ENCODE peak calls at places on chromosomes 6 and 20, in nine cellular contexts. D is GM23338, T is astrocyte, B is RWPE2, U is IMR-90, H is psoas muscle, W is mammary epithelial cell, F is upper lobe of right lung, C is stomach. L is an unnamed sample.

GRCh38 chr6:28980797-28981390 is 24.2 kb downstream of the ZNF311 start:
- DNase-seq in D (peak; percentile 91), T (peak; percentile 71), B (no peak), U (peak; percentile 77), H (peak; percentile 58), W (peak; percentile 62), F (no peak), C (no peak), L (peak; percentile 55)

GRCh38 chr6:55014321-55015088 is 159.8 kb upstream of the HCRTR2 start:
- DNase-seq in D (no peak), T (no peak), B (no peak), U (peak; percentile 53), H (no peak), W (no peak), F (no peak), C (no peak), L (no peak)

GRCh38 chr6:105382918-105383317 is 20.0 kb downstream of the PREP start:
- DNase-seq in D (no peak), T (no peak), B (no peak), U (no peak), H (no peak), W (no peak), F (no peak), C (no peak), L (no peak)

GRCh38 chr6:54892831-54893230 is 46.3 kb downstream of the FAM83B start:
- DNase-seq in D (no peak), T (peak; percentile 71), B (no peak), U (peak; percentile 96), H (no peak), W (peak; percentile 99), F (no peak), C (no peak), L (peak; percentile 51)

GRCh38 chr6:103675807-103676406 is 1183.8 kb downstream of the HACE1 start:
- DNase-seq in D (no peak), T (no peak), B (no peak), U (no peak), H (no peak), W (no peak), F (no peak), C (no peak), L (no peak)

GRCh38 chr6:20946037-20946436 is 411.8 kb downstream of the CDKAL1 start:
- DNase-seq in D (peak; percentile 46), T (peak; percentile 69), B (no peak), U (peak; percentile 53), H (no peak), W (peak; percentile 85), F (no peak), C (no peak), L (no peak)

GRCh38 chr6:73200735-73201134 is 24.6 kb downstream of the KHDC1L start:
- DNase-seq in D (no peak), T (no peak), B (no peak), U (peak; percentile 6), H (no peak), W (no peak), F (no peak), C (no peak), L (no peak)

GRCh38 chr6:14775528-14775927 is 470.3 kb upstream of the JARID2 start:
- DNase-seq in D (no peak), T (no peak), B (no peak), U (no peak), H (no peak), W (no peak), F (no peak), C (no peak), L (no peak)

GRCh38 chr6:110355727-110356126 is 2.4 kb downstream of the METTL24 start:
- DNase-seq in D (peak; percentile 55), T (no peak), B (no peak), U (no peak), H (no peak), W (no peak), F (no peak), C (no peak), L (no peak)

GRCh38 chr6:93418113-93418447 is 1.3 kb downstream of the EPHA7 start:
- DNase-seq in D (no peak), T (no peak), B (no peak), U (no peak), H (no peak), W (no peak), F (no peak), C (no peak), L (no peak)

GRCh38 chr6:93418448-93419303 is 683 bp downstream of the EPHA7 start:
- DNase-seq in D (peak; percentile 79), T (peak; percentile 27), B (no peak), U (no peak), H (peak; percentile 42), W (no peak), F (peak; percentile 66), C (no peak), L (no peak)

GRCh38 chr6:93419304-93420162 is at the start of gene EPHA7:
- DNase-seq in D (peak; percentile 98), T (peak; percentile 79), B (peak; percentile 92), U (peak; percentile 76), H (peak; percentile 94), W (peak; percentile 68), F (peak; percentile 93), C (peak; percentile 80), L (peak; percentile 8)

GRCh38 chr6:93417421-93417996 is 1.9 kb downstream of the EPHA7 start:
- DNase-seq in D (no peak), T (peak; percentile 20), B (no peak), U (no peak), H (no peak), W (no peak), F (no peak), C (no peak), L (no peak)

GRCh38 chr6:93416575-93417420 is 2.6 kb downstream of the EPHA7 start:
- DNase-seq in D (peak; percentile 79), T (peak; percentile 6), B (no peak), U (no peak), H (peak; percentile 48), W (peak; percentile 11), F (no peak), C (no peak), L (no peak)
- H3K27ac ChIP-seq in D (no peak overlapping the region), T (no peak overlapping the region), B (peak overlapping the region; percentile 12), U (no peak overlapping the region), H (no peak overlapping the region), W (no peak overlapping the region), F (no peak overlapping the region), C (peak overlapping the region; percentile 54), L (no peak overlapping the region)

DNA sequence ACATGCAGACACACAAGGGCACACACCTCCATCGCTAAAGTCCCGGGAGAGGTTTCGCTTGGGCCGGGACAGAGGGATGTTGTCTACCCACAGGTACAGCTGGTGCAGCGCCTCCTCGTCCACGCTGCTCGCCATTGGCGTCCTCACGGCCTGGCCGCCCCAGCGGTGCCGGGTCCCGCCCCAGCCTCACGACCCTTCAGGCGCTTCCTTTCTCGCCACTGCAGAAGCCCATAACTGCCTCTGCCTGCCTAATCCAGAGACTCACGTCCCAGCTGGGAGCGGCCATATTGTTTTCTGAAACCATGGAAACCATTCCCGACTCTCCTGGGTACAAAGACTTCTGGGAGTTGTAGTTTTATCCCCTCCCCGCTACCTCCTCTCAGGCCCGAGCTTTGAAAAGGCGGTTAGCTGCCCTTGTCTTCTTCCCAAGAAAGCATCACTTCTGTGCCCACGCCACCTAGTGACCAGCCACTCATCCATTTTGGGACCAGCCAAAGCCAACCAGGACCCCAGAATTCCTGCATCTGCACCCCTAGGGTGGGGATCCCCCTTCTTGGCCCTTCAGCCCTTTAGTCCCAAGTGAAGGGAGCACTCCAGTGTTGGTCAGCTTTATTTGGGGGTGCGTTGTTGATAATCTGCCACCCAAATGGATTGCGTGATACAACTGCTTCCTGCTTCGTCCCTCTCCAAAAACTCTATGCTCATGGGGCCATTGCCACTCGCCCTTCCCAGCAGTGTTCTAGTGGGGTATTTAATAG is at the start of gene SPEF1:
- DNase-seq in D (peak; percentile 99), T (peak; percentile 77), B (peak; percentile 82), U (peak; percentile 92), H (peak; percentile 82), W (peak; percentile 88), F (no peak), C (peak; percentile 76), L (peak; percentile 71)
- TF ChIP-seq CTCF in D (peak; percentile 76), T (peak; percentile 32), B (peak; percentile 80), U (peak; percentile 54), H (peak; percentile 38), W (peak; percentile 7), F (peak; percentile 44), C (no peak), L (peak; percentile 50)

DNA sequence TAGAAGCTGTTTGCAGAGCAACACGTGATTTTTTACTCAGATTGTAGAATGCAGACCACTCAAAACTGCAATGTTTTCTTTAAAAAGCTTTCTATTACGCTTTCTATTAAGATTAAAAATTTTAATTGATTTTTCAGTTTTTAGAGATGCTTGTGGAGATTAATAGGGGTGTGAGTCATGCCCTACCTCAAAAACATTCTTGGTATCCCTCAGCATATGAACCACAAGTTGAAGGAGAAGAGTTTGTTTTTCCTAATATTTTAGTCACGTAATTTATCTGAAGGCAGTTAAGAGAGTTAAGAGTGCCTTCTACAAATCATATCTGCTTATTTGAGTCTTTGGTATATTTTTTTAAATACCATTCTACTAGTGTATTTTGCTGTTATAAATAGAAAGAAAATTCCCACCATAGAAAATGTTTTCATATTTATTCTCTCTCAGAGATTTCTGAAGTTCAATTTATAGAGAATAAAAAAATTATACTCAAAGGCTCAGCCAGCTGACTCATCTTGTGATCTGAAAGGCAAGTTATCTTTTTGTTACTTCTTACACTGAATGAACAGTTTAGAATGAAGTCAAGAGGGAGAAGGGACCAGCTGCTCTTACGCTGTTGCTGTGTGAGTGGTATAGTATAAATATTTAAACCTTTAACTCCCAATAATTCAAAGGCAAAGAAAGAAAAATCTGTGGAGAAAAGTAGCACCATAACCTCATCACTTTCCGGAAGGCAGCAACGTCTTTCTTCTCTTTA is 7.6 kb downstream of the RIPOR2 start:
- DNase-seq in D (no peak), T (peak; percentile 82), B (no peak), U (peak; percentile 93), H (no peak), W (no peak), F (no peak), C (no peak), L (peak; percentile 75)
- H3K4me3 ChIP-seq in D (no peak overlapping the region), T (no peak overlapping the region), B (no peak overlapping the region), U (no peak overlapping the region), H (no peak overlapping the region), W (no peak overlapping the region), F (no peak overlapping the region), C (no peak overlapping the region), L (no peak overlapping the region)

GRCh38 chr6:163314791-163315404 is 99.6 kb upstream of the QKI start:
- DNase-seq in D (no peak), T (no peak), B (no peak), U (no peak), H (no peak), W (no peak), F (no peak), C (no peak), L (no peak)

GRCh38 chr6:163319609-163320366 is 94.7 kb upstream of the QKI start:
- DNase-seq in D (no peak), T (no peak), B (no peak), U (no peak), H (no peak), W (no peak), F (no peak), C (no peak), L (no peak)

GRCh38 chr6:163320804-163321203 is 93.7 kb upstream of the QKI start:
- DNase-seq in D (no peak), T (no peak), B (no peak), U (no peak), H (no peak), W (no peak), F (no peak), C (no peak), L (no peak)

GRCh38 chr6:163320402-163320801 is 94.1 kb upstream of the QKI start:
- DNase-seq in D (no peak), T (no peak), B (no peak), U (no peak), H (no peak), W (no peak), F (no peak), C (no peak), L (no peak)

GRCh38 chr6:163318071-163318786 is 96.3 kb upstream of the QKI start:
- DNase-seq in D (no peak), T (no peak), B (no peak), U (no peak), H (no peak), W (no peak), F (no peak), C (no peak), L (no peak)
- H3K27ac ChIP-seq in D (no peak overlapping the region), T (no peak overlapping the region), B (no peak overlapping the region), U (no peak overlapping the region), H (no peak overlapping the region), W (no peak overlapping the region), F (no peak overlapping the region), C (no peak overlapping the region), L (no peak overlapping the region)

L was measured in AG04450.